ENCODE peak calls at places on chromosomes 6 and 20, in five cellular contexts. U is SK-N-DZ; P is RPMI7951; E is HFFc6; X is activated CD4-positive, alpha-beta T cell treated with anti-CD3 and anti-CD28 coated beads, Interleukin-2, amount 10 ng/mL, durations not matched to agents 7 days and 5 days. R is an unnamed sample.

GRCh38 chr6:25311251-25311910 is 32.2 kb downstream of the CARMIL1 start:
- DNase-seq in E (peak; percentile 83), X (no peak), U (no peak), P (peak; percentile 63), R (no peak)

GRCh38 chr6:72826033-72826432 is 204.2 kb downstream of the KCNQ5 start:
- DNase-seq in U (no peak), X (no peak), E (peak; percentile 85), P (no peak), R (no peak)

GRCh38 chr6:136723780-136724179 is 68.5 kb downstream of the MAP3K5 start:
- DNase-seq in E (no peak), U (no peak), P (peak; percentile 28), X (peak; percentile 39), R (no peak)

GRCh38 chr6:36625161-36625919 is 31.2 kb downstream of the SRSF3 start:
- DNase-seq in P (peak; percentile 73), X (no peak), U (no peak), E (peak; percentile 42), R (no peak)

GRCh38 chr20:4550740-4551139 is 171.0 kb upstream of the PRND start:
- DNase-seq in X (no peak), U (no peak), P (peak; percentile 91), E (peak; percentile 36), R (no peak)

GRCh38 chr20:4014031-4014474 is 1.3 kb downstream of the RNF24 start:
- DNase-seq in X (peak; percentile 59), E (peak; percentile 85), U (peak; percentile 73), P (peak; percentile 88), R (no peak)

GRCh38 chr6:156163311-156163710 is 613.9 kb upstream of the ARID1B start:
- DNase-seq in E (no peak), P (no peak), X (no peak), U (no peak), R (no peak)

GRCh38 chr6:118864330-118865166 is 29.4 kb upstream of the ASF1A start:
- DNase-seq in P (no peak), E (no peak), U (no peak), X (no peak), R (no peak)

GRCh38 chr6:11275598-11275997 is 43.1 kb upstream of the NEDD9 start:
- DNase-seq in P (no peak), X (peak; percentile 18), E (no peak), U (no peak), R (no peak)

GRCh38 chr20:37356387-37356786 is 10.4 kb downstream of the SRC start:
- DNase-seq in U (no peak), E (peak; percentile 28), P (peak; percentile 87), X (no peak), R (no peak)

GRCh38 chr20:53606364-53606985 is 12.8 kb upstream of the ZNF217 start:
- DNase-seq in X (no peak), P (peak; percentile 89), U (no peak), E (peak; percentile 52), R (no peak)

GRCh38 chr6:162184465-162184864 is 543.1 kb downstream of the PRKN start:
- DNase-seq in X (no peak), P (no peak), E (no peak), U (no peak), R (no peak)

GRCh38 chr20:33622705-33623390 is 39.3 kb upstream of the C20orf144 start:
- DNase-seq in E (no peak), P (no peak), U (no peak), X (no peak), R (no peak)

GRCh38 chr6:149541139-149541538 is 4.7 kb downstream of the PPIL4 start:
- DNase-seq in E (no peak), P (no peak), U (no peak), X (no peak), R (no peak)

GRCh38 chr6:104509355-104509754 is 350.4 kb downstream of the HACE1 start:
- DNase-seq in U (no peak), P (no peak), X (no peak), E (no peak), R (no peak)

GRCh38 chr6:98944598-98945011 is 3.1 kb downstream of the FBXL4 start:
- DNase-seq in U (peak; percentile 9), E (peak; percentile 28), P (peak; percentile 31), X (no peak), R (no peak)

GRCh38 chr6:3260772-3261517 is 2.2 kb downstream of the PSMG4 start:
- DNase-seq in E (no peak), U (no peak), X (no peak), P (no peak), R (no peak)

GRCh38 chr6:7171119-7171518 is 63.4 kb downstream of the RREB1 start:
- DNase-seq in E (no peak), P (no peak), U (no peak), X (no peak), R (no peak)

GRCh38 chr20:62022575-62023139 is 43.0 kb downstream of the TAF4 start:
- DNase-seq in E (no peak), X (no peak), P (no peak), U (no peak), R (no peak)

GRCh38 chr6:69696273-69696672 is 100.5 kb downstream of the LMBRD1 start:
- DNase-seq in P (peak; percentile 2), E (no peak), U (peak; percentile 5), X (no peak), R (no peak)

GRCh38 chr6:1767481-1768246 is 157.9 kb downstream of the FOXC1 start:
- DNase-seq in P (peak; percentile 78), X (no peak), E (peak; percentile 72), U (peak; percentile 33), R (no peak)

GRCh38 chr6:34247481-34248197 is 1.2 kb downstream of the SMIM29 start:
- DNase-seq in E (no peak), X (no peak), U (no peak), P (no peak), R (peak; percentile 35)

R was measured in H9.